ENCODE peak calls at places on chromosomes 2 and 18, in ten cellular contexts. One of them, this sample, is unnamed.

GRCh38 chr2:102331311-102331980 is 20.1 kb downstream of the IL1RL1 start:
- DNase-seq in AML-193: no peak
- DNase-seq in neuronal stem cell: no peak
- DNase-seq in glutamatergic neuron: no peak
- DNase-seq in stimulated activated CD4-positive, alpha-beta T cell treated with anti-CD3 and anti-CD28 coated beads, Interleukin-4, amount 100 ng/mL, for 48 hours: no peak
- DNase-seq in astrocyte of the spinal cord: no peak
- DNase-seq in NCI-H1436 treated with DMSO at 0.1 percent for 48 hours: no peak
- DNase-seq in NCI-H748 treated with DMSO at 0.1 percent for 48 hours: no peak
- DNase-seq in RWPE1: no peak
- DNase-seq in GM23338: no peak
- DNase-seq in this sample: no peak

GRCh38 chr2:216404010-216404618 is 8.2 kb upstream of the SMARCAL1 start:
- DNase-seq in AML-193: peak
- DNase-seq in neuronal stem cell: no peak
- DNase-seq in glutamatergic neuron: peak
- DNase-seq in stimulated activated CD4-positive, alpha-beta T cell treated with anti-CD3 and anti-CD28 coated beads, Interleukin-4, amount 100 ng/mL, for 48 hours: peak
- DNase-seq in astrocyte of the spinal cord: peak
- DNase-seq in NCI-H1436 treated with DMSO at 0.1 percent for 48 hours: no peak
- DNase-seq in NCI-H748 treated with DMSO at 0.1 percent for 48 hours: peak
- DNase-seq in RWPE1: peak
- DNase-seq in GM23338: peak
- DNase-seq in this sample: peak

GRCh38 chr18:15165048-15165447 is 417.1 kb downstream of the ANKRD30B start:
- DNase-seq in AML-193: no peak
- DNase-seq in neuronal stem cell: no peak
- DNase-seq in glutamatergic neuron: no peak
- DNase-seq in stimulated activated CD4-positive, alpha-beta T cell treated with anti-CD3 and anti-CD28 coated beads, Interleukin-4, amount 100 ng/mL, for 48 hours: no peak
- DNase-seq in astrocyte of the spinal cord: no peak
- DNase-seq in NCI-H1436 treated with DMSO at 0.1 percent for 48 hours: no peak
- DNase-seq in NCI-H748 treated with DMSO at 0.1 percent for 48 hours: no peak
- DNase-seq in RWPE1: no peak
- DNase-seq in GM23338: no peak
- DNase-seq in this sample: no peak

GRCh38 chr2:120469486-120469885 is 123.5 kb downstream of the INHBB start:
- DNase-seq in AML-193: no peak
- DNase-seq in neuronal stem cell: no peak
- DNase-seq in glutamatergic neuron: peak
- DNase-seq in stimulated activated CD4-positive, alpha-beta T cell treated with anti-CD3 and anti-CD28 coated beads, Interleukin-4, amount 100 ng/mL, for 48 hours: no peak
- DNase-seq in astrocyte of the spinal cord: no peak
- DNase-seq in NCI-H1436 treated with DMSO at 0.1 percent for 48 hours: no peak
- DNase-seq in NCI-H748 treated with DMSO at 0.1 percent for 48 hours: no peak
- DNase-seq in RWPE1: no peak
- DNase-seq in GM23338: no peak
- DNase-seq in this sample: no peak

GRCh38 chr2:16014041-16014787 is 73.9 kb downstream of the MYCN start:
- DNase-seq in AML-193: no peak
- DNase-seq in neuronal stem cell: no peak
- DNase-seq in glutamatergic neuron: peak
- DNase-seq in stimulated activated CD4-positive, alpha-beta T cell treated with anti-CD3 and anti-CD28 coated beads, Interleukin-4, amount 100 ng/mL, for 48 hours: no peak
- DNase-seq in astrocyte of the spinal cord: no peak
- DNase-seq in NCI-H1436 treated with DMSO at 0.1 percent for 48 hours: no peak
- DNase-seq in NCI-H748 treated with DMSO at 0.1 percent for 48 hours: peak
- DNase-seq in RWPE1: no peak
- DNase-seq in GM23338: peak
- DNase-seq in this sample: no peak

GRCh38 chr2:172087191-172087779 is 2.0 kb downstream of the DLX1 start:
- DNase-seq in AML-193: no peak
- DNase-seq in neuronal stem cell: no peak
- DNase-seq in glutamatergic neuron: no peak
- DNase-seq in stimulated activated CD4-positive, alpha-beta T cell treated with anti-CD3 and anti-CD28 coated beads, Interleukin-4, amount 100 ng/mL, for 48 hours: no peak
- DNase-seq in astrocyte of the spinal cord: no peak
- DNase-seq in NCI-H1436 treated with DMSO at 0.1 percent for 48 hours: no peak
- DNase-seq in NCI-H748 treated with DMSO at 0.1 percent for 48 hours: no peak
- DNase-seq in RWPE1: no peak
- DNase-seq in GM23338: no peak
- DNase-seq in this sample: no peak

GRCh38 chr2:144524190-144524957 is 4.5 kb upstream of the ZEB2 start:
- DNase-seq in AML-193: peak
- DNase-seq in neuronal stem cell: peak
- DNase-seq in glutamatergic neuron: peak
- DNase-seq in stimulated activated CD4-positive, alpha-beta T cell treated with anti-CD3 and anti-CD28 coated beads, Interleukin-4, amount 100 ng/mL, for 48 hours: no peak
- DNase-seq in astrocyte of the spinal cord: peak
- DNase-seq in NCI-H1436 treated with DMSO at 0.1 percent for 48 hours: no peak
- DNase-seq in NCI-H748 treated with DMSO at 0.1 percent for 48 hours: no peak
- DNase-seq in RWPE1: no peak
- DNase-seq in GM23338: peak
- DNase-seq in this sample: no peak

GRCh38 chr2:100563407-100564247 is 834 bp downstream of the PDCL3 start:
- DNase-seq in AML-193: no peak
- DNase-seq in neuronal stem cell: peak
- DNase-seq in glutamatergic neuron: peak
- DNase-seq in stimulated activated CD4-positive, alpha-beta T cell treated with anti-CD3 and anti-CD28 coated beads, Interleukin-4, amount 100 ng/mL, for 48 hours: no peak
- DNase-seq in astrocyte of the spinal cord: no peak
- DNase-seq in NCI-H1436 treated with DMSO at 0.1 percent for 48 hours: no peak
- DNase-seq in NCI-H748 treated with DMSO at 0.1 percent for 48 hours: no peak
- DNase-seq in RWPE1: no peak
- DNase-seq in GM23338: no peak
- DNase-seq in this sample: no peak

GRCh38 chr2:133204461-133204860 is 363.8 kb downstream of the NCKAP5 start:
- DNase-seq in AML-193: no peak
- DNase-seq in neuronal stem cell: no peak
- DNase-seq in glutamatergic neuron: no peak
- DNase-seq in stimulated activated CD4-positive, alpha-beta T cell treated with anti-CD3 and anti-CD28 coated beads, Interleukin-4, amount 100 ng/mL, for 48 hours: no peak
- DNase-seq in astrocyte of the spinal cord: no peak
- DNase-seq in NCI-H1436 treated with DMSO at 0.1 percent for 48 hours: no peak
- DNase-seq in NCI-H748 treated with DMSO at 0.1 percent for 48 hours: no peak
- DNase-seq in RWPE1: no peak
- DNase-seq in GM23338: no peak
- DNase-seq in this sample: no peak

GRCh38 chr18:77495982-77496690 is 246.5 kb downstream of the GALR1 start:
- DNase-seq in AML-193: no peak
- DNase-seq in neuronal stem cell: no peak
- DNase-seq in glutamatergic neuron: no peak
- DNase-seq in stimulated activated CD4-positive, alpha-beta T cell treated with anti-CD3 and anti-CD28 coated beads, Interleukin-4, amount 100 ng/mL, for 48 hours: no peak
- DNase-seq in astrocyte of the spinal cord: no peak
- DNase-seq in NCI-H1436 treated with DMSO at 0.1 percent for 48 hours: no peak
- DNase-seq in NCI-H748 treated with DMSO at 0.1 percent for 48 hours: no peak
- DNase-seq in RWPE1: no peak
- DNase-seq in GM23338: no peak
- DNase-seq in this sample: no peak

GRCh38 chr2:11248-11941 is 34.9 kb downstream of the FAM110C start:
- DNase-seq in AML-193: peak
- DNase-seq in neuronal stem cell: peak
- DNase-seq in glutamatergic neuron: peak
- DNase-seq in stimulated activated CD4-positive, alpha-beta T cell treated with anti-CD3 and anti-CD28 coated beads, Interleukin-4, amount 100 ng/mL, for 48 hours: peak
- DNase-seq in astrocyte of the spinal cord: peak
- DNase-seq in NCI-H1436 treated with DMSO at 0.1 percent for 48 hours: no peak
- DNase-seq in NCI-H748 treated with DMSO at 0.1 percent for 48 hours: no peak
- DNase-seq in RWPE1: no peak
- DNase-seq in GM23338: peak
- DNase-seq in this sample: peak

GRCh38 chr2:2763998-2764355 is 432.9 kb upstream of the MYT1L start:
- DNase-seq in AML-193: no peak
- DNase-seq in neuronal stem cell: no peak
- DNase-seq in glutamatergic neuron: no peak
- DNase-seq in stimulated activated CD4-positive, alpha-beta T cell treated with anti-CD3 and anti-CD28 coated beads, Interleukin-4, amount 100 ng/mL, for 48 hours: no peak
- DNase-seq in astrocyte of the spinal cord: no peak
- DNase-seq in NCI-H1436 treated with DMSO at 0.1 percent for 48 hours: no peak
- DNase-seq in NCI-H748 treated with DMSO at 0.1 percent for 48 hours: no peak
- DNase-seq in RWPE1: no peak
- DNase-seq in GM23338: no peak
- DNase-seq in this sample: no peak

GRCh38 chr18:69400253-69400975 is at the start of gene DOK6:
- DNase-seq in AML-193: no peak
- DNase-seq in neuronal stem cell: peak
- DNase-seq in glutamatergic neuron: peak
- DNase-seq in stimulated activated CD4-positive, alpha-beta T cell treated with anti-CD3 and anti-CD28 coated beads, Interleukin-4, amount 100 ng/mL, for 48 hours: no peak
- DNase-seq in astrocyte of the spinal cord: peak
- DNase-seq in NCI-H1436 treated with DMSO at 0.1 percent for 48 hours: peak
- DNase-seq in NCI-H748 treated with DMSO at 0.1 percent for 48 hours: peak
- DNase-seq in RWPE1: no peak
- DNase-seq in GM23338: peak
- DNase-seq in this sample: peak

GRCh38 chr2:184302506-184302905 is 295.8 kb upstream of the ZNF804A start:
- DNase-seq in AML-193: no peak
- DNase-seq in neuronal stem cell: no peak
- DNase-seq in glutamatergic neuron: no peak
- DNase-seq in stimulated activated CD4-positive, alpha-beta T cell treated with anti-CD3 and anti-CD28 coated beads, Interleukin-4, amount 100 ng/mL, for 48 hours: no peak
- DNase-seq in astrocyte of the spinal cord: peak
- DNase-seq in NCI-H1436 treated with DMSO at 0.1 percent for 48 hours: no peak
- DNase-seq in NCI-H748 treated with DMSO at 0.1 percent for 48 hours: no peak
- DNase-seq in RWPE1: no peak
- DNase-seq in GM23338: no peak
- DNase-seq in this sample: peak

GRCh38 chr2:240574386-240575100 is 6.3 kb downstream of the RNPEPL1 start:
- DNase-seq in AML-193: no peak
- DNase-seq in neuronal stem cell: no peak
- DNase-seq in glutamatergic neuron: peak
- DNase-seq in stimulated activated CD4-positive, alpha-beta T cell treated with anti-CD3 and anti-CD28 coated beads, Interleukin-4, amount 100 ng/mL, for 48 hours: no peak
- DNase-seq in astrocyte of the spinal cord: no peak
- DNase-seq in NCI-H1436 treated with DMSO at 0.1 percent for 48 hours: no peak
- DNase-seq in NCI-H748 treated with DMSO at 0.1 percent for 48 hours: no peak
- DNase-seq in RWPE1: no peak
- DNase-seq in GM23338: no peak
- DNase-seq in this sample: no peak

GRCh38 chr2:85472265-85472664 is 53.8 kb downstream of the SH2D6 start:
- DNase-seq in AML-193: no peak
- DNase-seq in neuronal stem cell: no peak
- DNase-seq in glutamatergic neuron: no peak
- DNase-seq in stimulated activated CD4-positive, alpha-beta T cell treated with anti-CD3 and anti-CD28 coated beads, Interleukin-4, amount 100 ng/mL, for 48 hours: no peak
- DNase-seq in astrocyte of the spinal cord: no peak
- DNase-seq in NCI-H1436 treated with DMSO at 0.1 percent for 48 hours: no peak
- DNase-seq in NCI-H748 treated with DMSO at 0.1 percent for 48 hours: no peak
- DNase-seq in RWPE1: no peak
- DNase-seq in GM23338: peak
- DNase-seq in this sample: no peak